ENCODE peak calls at places on chromosomes 5 and 9, in five cellular contexts. X is sigmoid colon, S is esophagus squamous epithelium, K is colonic mucosa, C is GM23248. U is an unnamed sample. For H3K4me1, the result is how much of the 10 kb centered on the place peaks cover.

GRCh38 chr5:82894754-82895153 is 182.4 kb downstream of the TMEM167A start:
- DNase-seq in X (no peak), C (no peak), S (no peak), K (no peak), U (no peak)

GRCh38 chr5:38853753-38854470 is 8.1 kb downstream of the OSMR start:
- DNase-seq in C (peak), K (no peak), S (no peak), X (no peak), U (no peak)

GRCh38 chr5:126422994-126423788 is at the start of gene GRAMD2B:
- DNase-seq in K (peak), S (peak), X (peak), C (peak), U (peak)

GRCh38 chr5:82793808-82794419 is 283.3 kb downstream of the TMEM167A start:
- DNase-seq in S (no peak), K (peak), C (peak), X (no peak), U (no peak)

GRCh38 chr5:1265461-1266455 is 29.1 kb downstream of the TERT start:
- DNase-seq in S (no peak), K (no peak), C (no peak), X (no peak), U (no peak)

GRCh38 chr9:134210908-134211810 is 46.8 kb upstream of the RNU6ATAC start:
- DNase-seq in X (peak), K (no peak), C (no peak), S (no peak), U (peak)

GRCh38 chr5:136780518-136780917 is 415.2 kb upstream of the TRPC7 start:
- DNase-seq in S (no peak), K (no peak), C (no peak), X (no peak), U (no peak)

GRCh38 chr5:163379298-163380155 is 57.9 kb upstream of the CCNG1 start:
- DNase-seq in X (no peak), K (no peak), C (peak), S (no peak), U (no peak)

GRCh38 chr5:138697720-138698360 is 55.4 kb upstream of the CTNNA1 start:
- DNase-seq in C (no peak), S (no peak), X (no peak), K (no peak), U (no peak)

GRCh38 chr5:68505917-68506860 is 290.6 kb downstream of the PIK3R1 start:
- DNase-seq in S (no peak), C (peak), X (no peak), K (peak), U (no peak)

GRCh38 chr9:89410709-89411111 is 87.2 kb downstream of the SEMA4D start:
- DNase-seq in X (no peak), S (no peak), C (peak), K (no peak), U (no peak)

GRCh38 chr9:77892955-77893514 is 138.6 kb downstream of the GNAQ start:
- DNase-seq in X (no peak), S (no peak), K (no peak), C (no peak), U (no peak)

GRCh38 chr9:15317836-15318235 is 10.8 kb upstream of the TTC39B start:
- DNase-seq in C (peak), K (no peak), X (no peak), S (no peak), U (no peak)

GRCh38 chr9:79817469-79818004 is 245.8 kb downstream of the TLE4 start:
- DNase-seq in S (no peak), C (no peak), X (no peak), K (no peak), U (peak)
- H3K4me3 ChIP-seq in S (no peak), C (no peak), X (no peak), K (no peak), U (no peak)

DNA sequence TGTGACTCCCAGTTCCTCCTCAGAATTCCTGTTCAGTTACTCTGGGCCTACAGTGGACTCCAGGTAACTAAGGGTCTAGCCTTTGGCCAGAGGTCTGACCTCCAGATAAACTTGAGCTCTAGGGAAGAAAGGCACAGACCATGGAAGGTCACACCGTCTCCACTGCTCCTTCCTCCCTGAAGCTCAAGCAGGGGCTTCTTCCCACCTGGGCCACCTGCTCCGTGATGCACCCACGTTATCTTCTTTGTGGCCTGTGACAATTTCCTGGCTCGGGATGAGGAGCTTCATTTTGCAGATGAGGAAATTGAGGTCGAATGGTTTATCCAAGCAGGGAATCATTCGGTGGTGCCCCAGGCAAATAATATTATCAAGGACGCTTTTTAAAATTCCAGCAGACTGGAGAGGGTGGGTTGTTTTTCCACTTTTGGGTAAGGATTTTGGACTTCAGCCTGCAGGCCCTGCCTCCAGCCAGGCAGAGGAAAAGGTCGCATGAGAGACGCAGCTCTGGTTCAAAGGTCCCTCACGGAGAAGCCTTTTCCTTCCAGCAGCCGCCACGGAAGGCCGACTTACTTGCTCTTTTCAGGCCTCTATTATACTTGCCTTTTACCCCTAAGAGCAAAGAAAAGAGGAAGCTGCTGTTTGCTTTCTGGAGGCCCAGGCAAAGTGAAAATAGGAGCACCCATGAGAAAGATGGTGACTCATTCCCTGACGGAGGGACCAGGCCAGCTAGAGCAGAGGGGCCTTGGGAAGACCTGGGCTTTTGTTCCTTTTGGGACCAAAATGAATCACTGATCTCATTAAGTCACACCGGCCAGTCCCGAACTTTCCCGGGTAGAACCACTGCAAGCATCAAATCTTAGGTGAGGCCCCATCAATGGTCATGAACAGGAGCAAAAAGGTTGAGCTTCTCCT is 22.8 kb upstream of the DUSP1 start:
- DNase-seq in K (no peak), X (peak), C (peak), S (no peak), U (no peak)
- H3K4me1 ChIP-seq in K (under half), X (half or more), C (half or more), S (half or more), U (under half)

DNA sequence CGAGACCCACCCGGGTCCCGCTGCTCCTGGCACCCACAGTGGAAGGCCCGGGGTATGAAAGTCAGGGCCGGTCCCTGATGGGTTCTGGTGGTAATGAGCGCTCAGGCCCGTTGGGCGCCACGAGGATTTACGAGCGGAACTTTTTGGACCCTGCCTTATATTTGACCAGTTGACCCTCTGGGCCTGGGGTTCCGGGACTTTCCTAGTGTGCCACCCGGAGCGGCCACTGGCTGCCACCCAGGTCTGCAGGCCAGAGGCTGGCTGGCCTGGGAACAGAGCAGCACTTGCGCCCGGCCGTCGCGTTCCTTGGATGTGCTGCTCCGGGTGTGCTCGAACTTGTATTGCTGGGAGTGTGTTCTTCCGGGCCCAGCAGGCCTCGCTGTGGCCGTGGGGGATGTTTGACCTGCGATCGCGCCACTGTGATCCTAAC is 1.0 kb downstream of the F2RL1 start:
- DNase-seq in X (no peak), C (no peak), S (no peak), K (peak), U (peak)
- H3K4me3 ChIP-seq in X (peak), C (peak), S (peak), K (peak), U (peak)

GRCh38 chr9:130932220-130933069 is 6.6 kb downstream of the FIBCD1 start:
- DNase-seq in K (no peak), S (no peak), X (no peak), C (peak), U (no peak)
- H3K4me1 ChIP-seq in K (under half), S (under half), X (under half), C (under half), U (under half)

GRCh38 chr5:10599828-10600227 is 36.0 kb downstream of the ANKRD33B start:
- DNase-seq in K (no peak), S (no peak), C (peak), X (no peak), U (no peak)
- H3K4me3 ChIP-seq in K (no peak), S (no peak), C (no peak), X (no peak), U (no peak)

GRCh38 chr9:75230469-75230868 is 142.2 kb downstream of the OSTF1 start:
- DNase-seq in K (no peak), S (no peak), C (no peak), X (no peak), U (no peak)

GRCh38 chr9:75229605-75230332 is 141.5 kb downstream of the OSTF1 start:
- DNase-seq in S (no peak), C (peak), K (peak), X (peak), U (peak)

GRCh38 chr9:75235632-75236031 is 147.3 kb downstream of the OSTF1 start:
- DNase-seq in K (no peak), C (no peak), S (no peak), X (no peak), U (no peak)

GRCh38 chr9:75231167-75231566 is 142.9 kb downstream of the OSTF1 start:
- DNase-seq in K (no peak), S (no peak), X (no peak), C (no peak), U (no peak)

GRCh38 chr9:75233011-75233410 is 144.7 kb downstream of the OSTF1 start:
- DNase-seq in C (peak), S (no peak), X (no peak), K (no peak), U (no peak)
- H3K4me1 ChIP-seq in C (under half), S (under half), X (under half), K (under half), U (under half)

GRCh38 chr5:176743136-176743827 is 67.1 kb upstream of the UNC5A start:
- DNase-seq in K (peak), X (no peak), S (no peak), C (peak), U (no peak)
- H3K4me3 ChIP-seq in K (no peak), X (peak), S (peak), C (no peak), U (no peak)